ENCODE peak calls at places on chromosomes 13 and 19, in four cellular contexts. R, G, T and D are unnamed samples.

GRCh38 chr19:10641248-10641647 is 12.9 kb upstream of the ILF3 start:
- DNase-seq in R (no peak), G (no peak), T (no peak), D (no peak)

GRCh38 chr19:51116736-51117135 is 8.0 kb upstream of the SIGLEC9 start:
- DNase-seq in R (no peak), G (no peak), T (no peak), D (no peak)

GRCh38 chr19:51727349-51727880 is 3.6 kb upstream of the HAS1 start:
- DNase-seq in R (no peak), G (no peak), T (no peak), D (no peak)

GRCh38 chr13:42652642-42653415 is 78.9 kb downstream of the TNFSF11 start:
- DNase-seq in R (no peak), G (no peak), T (no peak), D (no peak)

GRCh38 chr19:3697094-3697493 is 3.2 kb downstream of the PIP5K1C start:
- DNase-seq in R (no peak), G (no peak), T (no peak), D (no peak)

GRCh38 chr13:76455960-76456359 is 430.2 kb downstream of the KCTD12 start:
- DNase-seq in R (no peak), G (no peak), T (no peak), D (no peak)

GRCh38 chr19:31338069-31338767 is 11.0 kb downstream of the TSHZ3 start:
- DNase-seq in R (peak), G (peak), T (peak), D (no peak)

GRCh38 chr13:50800091-50800739 is 43.3 kb downstream of the DLEU7 start:
- DNase-seq in R (no peak), G (no peak), T (no peak), D (no peak)

GRCh38 chr13:113402471-113403254 is 38.7 kb upstream of the GRTP1 start:
- DNase-seq in R (no peak), G (peak), T (no peak), D (no peak)

GRCh38 chr19:1145635-1146417 is 28.2 kb downstream of the SBNO2 start:
- DNase-seq in R (no peak), G (no peak), T (no peak), D (no peak)

GRCh38 chr19:40585677-40586422 is 9.2 kb downstream of the SHKBP1 start:
- DNase-seq in R (no peak), G (no peak), T (no peak), D (no peak)

GRCh38 chr13:33355470-33355869 is 69.9 kb upstream of the STARD13 start:
- DNase-seq in R (no peak), G (no peak), T (no peak), D (no peak)

GRCh38 chr19:12778020-12778904 is 2.9 kb upstream of the HOOK2 start:
- DNase-seq in R (peak), G (peak), T (peak), D (no peak)

GRCh38 chr19:28307460-28307859 is 905.5 kb downstream of the UQCRFS1 start:
- DNase-seq in R (no peak), G (no peak), T (no peak), D (no peak)

GRCh38 chr19:2315818-2316353 is 7.9 kb upstream of the LINGO3 start:
- DNase-seq in R (peak), G (peak), T (peak), D (peak)

GRCh38 chr19:14370169-14370998 is 10.9 kb upstream of the ADGRE5 start:
- DNase-seq in R (no peak), G (no peak), T (no peak), D (no peak)

GRCh38 chr19:31913103-31913710 is 432.2 kb upstream of the ZNF507 start:
- DNase-seq in R (no peak), G (no peak), T (no peak), D (no peak)

GRCh38 chr19:17606786-17607185 is 51.3 kb downstream of the COLGALT1 start:
- DNase-seq in R (no peak), G (no peak), T (no peak), D (no peak)

GRCh38 chr13:110560606-110561334 is 752 bp downstream of the RAB20 start:
- DNase-seq in R (peak), G (no peak), T (peak), D (no peak)

GRCh38 chr19:47272448-47273312 is 2.0 kb upstream of the INAFM1 start:
- DNase-seq in R (peak), G (no peak), T (peak), D (no peak)

GRCh38 chr13:59950201-59950730 is 213.5 kb downstream of the DIAPH3 start:
- DNase-seq in R (no peak), G (no peak), T (no peak), D (no peak)

GRCh38 chr19:1274852-1275259 is 474 bp upstream of the FAM174C start:
- DNase-seq in R (no peak), G (no peak), T (no peak), D (no peak)

GRCh38 chr13:102580552-102581169 is 16.1 kb upstream of the TPP2 start:
- DNase-seq in R (peak), G (no peak), T (no peak), D (no peak)

GRCh38 chr19:55418185-55418584 is 10.6 kb upstream of the UBE2S start:
- DNase-seq in R (peak), G (no peak), T (peak), D (peak)

GRCh38 chr13:31088826-31089420 is 72.8 kb downstream of the HSPH1 start:
- DNase-seq in R (no peak), G (no peak), T (no peak), D (no peak)

GRCh38 chr19:50326101-50326664 is 3.0 kb downstream of the KCNC3 start:
- DNase-seq in R (no peak), G (no peak), T (no peak), D (no peak)

GRCh38 chr19:246551-246950 is 44.7 kb downstream of the PLPP2 start:
- DNase-seq in R (peak), G (peak), T (no peak), D (no peak)

GRCh38 chr13:23631676-23632622 is 61.7 kb downstream of the TNFRSF19 start:
- DNase-seq in R (no peak), G (no peak), T (no peak), D (no peak)

GRCh38 chr13:46165485-46166220 is 16.3 kb downstream of the LCP1 start:
- DNase-seq in R (no peak), G (no peak), T (no peak), D (no peak)

GRCh38 chr13:60009300-60010248 is 154.2 kb downstream of the DIAPH3 start:
- DNase-seq in R (no peak), G (no peak), T (peak), D (no peak)

GRCh38 chr13:95624020-95624419 is 20.5 kb downstream of the DZIP1 start:
- DNase-seq in R (no peak), G (no peak), T (no peak), D (peak)

GRCh38 chr19:55700813-55701212 is 25.8 kb downstream of the EPN1 start:
- DNase-seq in R (peak), G (no peak), T (no peak), D (no peak)

GRCh38 chr13:51556740-51557139 is 27.5 kb upstream of the WDFY2 start:
- DNase-seq in R (no peak), G (no peak), T (no peak), D (no peak)

GRCh38 chr13:24253520-24254150 is 55.7 kb upstream of the C1QTNF9 start:
- DNase-seq in R (no peak), G (no peak), T (no peak), D (no peak)

GRCh38 chr13:114102521-114103288 is 29.7 kb downstream of the RASA3 start:
- DNase-seq in R (no peak), G (peak), T (peak), D (no peak)

GRCh38 chr13:28569886-28570285 is 75.0 kb upstream of the FLT1 start:
- DNase-seq in R (no peak), G (no peak), T (no peak), D (no peak)

GRCh38 chr13:33260168-33261098 is 25.1 kb downstream of the STARD13 start:
- DNase-seq in R (no peak), G (no peak), T (peak), D (no peak)

DNA sequence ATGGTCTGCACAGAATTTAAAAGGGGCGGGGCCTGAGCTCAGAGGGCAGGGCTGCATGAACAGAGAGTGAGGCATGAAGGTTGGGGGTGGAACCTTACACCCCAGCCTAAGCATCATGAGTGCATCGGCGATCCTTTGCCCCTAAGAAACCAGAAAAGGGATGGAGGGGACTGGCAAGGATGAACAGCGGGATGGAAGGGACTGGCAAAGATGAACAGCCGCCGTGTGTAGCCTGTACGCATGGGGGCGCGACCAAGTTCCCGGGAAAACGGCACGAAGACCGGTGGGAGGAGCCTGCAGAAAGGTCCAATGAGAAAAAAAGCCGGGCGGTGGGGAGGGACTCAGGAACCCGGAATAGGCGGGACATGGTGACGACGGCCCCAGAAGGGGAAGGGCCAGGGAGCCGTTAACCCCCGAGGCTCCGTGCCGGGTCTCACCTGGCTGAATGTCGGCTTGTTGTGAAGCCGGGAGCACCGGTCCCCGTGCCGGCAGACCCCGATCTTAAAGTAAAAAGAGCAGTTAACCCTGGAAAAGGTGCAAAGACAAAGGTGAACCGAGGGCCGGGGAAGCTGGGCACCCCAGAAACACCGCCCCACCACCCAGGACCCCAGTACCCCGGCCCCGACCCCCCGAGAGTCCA is 410 bp downstream of the U2AF1L4 start:
- DNase-seq in R (peak), G (peak), T (peak), D (peak)
- TF ChIP-seq POLR2A in R (no peak), G (no peak), T (peak), D (peak)

DNA sequence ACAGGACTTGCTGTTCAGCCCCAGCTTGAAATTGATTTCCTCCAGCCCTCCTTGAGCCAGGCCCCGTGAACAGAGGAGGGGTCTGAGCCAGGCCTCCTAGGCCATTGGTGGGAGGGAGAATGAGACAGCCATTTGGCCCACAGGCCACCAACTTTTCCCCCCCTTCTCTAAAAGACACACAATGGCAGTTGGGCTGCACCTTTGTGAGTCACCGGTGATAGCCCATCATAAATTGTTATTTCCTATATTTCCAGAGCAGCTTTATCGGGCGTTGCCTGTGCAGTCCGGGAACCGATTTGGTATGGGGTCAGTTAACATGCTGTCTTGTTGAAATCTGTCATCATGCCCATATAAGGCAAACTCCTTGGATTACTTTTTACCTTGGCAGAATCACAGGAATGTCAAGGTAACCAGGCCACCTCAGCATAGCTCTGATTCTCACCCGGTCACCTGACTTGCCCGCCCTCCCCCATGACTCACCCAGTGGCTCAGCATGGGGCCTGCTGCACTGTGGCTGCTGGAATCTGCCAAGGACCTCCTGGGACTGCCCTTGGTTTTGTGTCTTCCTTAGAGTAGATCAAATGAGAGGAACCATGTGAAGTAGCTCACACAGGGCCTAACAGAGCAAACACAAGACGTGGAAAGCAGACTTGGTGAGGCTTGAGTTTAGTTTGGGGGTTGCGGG is 36.1 kb downstream of the ACTN4 start:
- DNase-seq in R (peak), G (no peak), T (peak), D (peak)
- TF ChIP-seq POLR2A in R (no peak), G (no peak), T (peak), D (no peak)

DNA sequence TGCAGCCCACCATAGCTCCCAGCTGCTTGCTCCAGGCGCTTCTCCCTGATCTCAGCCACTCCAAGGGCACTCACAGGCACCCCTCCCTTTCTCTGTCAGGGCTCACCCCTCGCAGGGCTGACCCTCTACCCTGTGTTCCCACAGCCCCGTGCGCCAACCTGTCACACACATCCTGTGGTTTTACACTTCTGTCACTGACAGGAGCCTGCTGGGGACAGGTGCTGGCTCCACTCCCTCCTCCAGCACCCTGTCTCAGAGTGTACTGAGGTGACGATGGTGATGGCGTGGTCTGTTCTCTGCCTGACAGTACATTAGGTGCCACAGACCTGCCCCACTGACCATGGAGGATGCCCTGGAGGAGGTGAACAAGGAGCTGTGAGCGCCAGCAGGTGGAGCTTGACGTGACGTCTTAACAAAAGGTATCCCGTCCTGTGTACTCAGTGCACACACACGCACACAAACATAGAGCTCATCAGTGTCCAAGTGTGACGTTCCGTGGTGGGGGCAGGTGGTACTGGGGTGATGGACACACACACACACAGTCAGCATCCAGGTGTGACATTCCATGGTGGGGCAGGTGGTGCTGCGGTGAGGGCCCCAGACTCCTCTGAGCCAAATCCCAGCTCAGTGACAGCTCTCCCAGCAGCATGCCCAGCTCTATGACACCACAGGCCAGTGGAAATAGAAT is 20.9 kb downstream of the C19orf44 start:
- DNase-seq in R (no peak), G (no peak), T (no peak), D (no peak)
- TF ChIP-seq POLR2A in R (no peak), G (no peak), T (no peak), D (no peak)

GRCh38 chr13:40139896-40140520 is 484.5 kb downstream of the COG6 start:
- DNase-seq in R (no peak), G (no peak), T (no peak), D (no peak)

GRCh38 chr13:40137400-40137799 is 481.9 kb downstream of the COG6 start:
- DNase-seq in R (no peak), G (no peak), T (no peak), D (no peak)

GRCh38 chr13:40141859-40142555 is 486.5 kb downstream of the COG6 start:
- DNase-seq in R (no peak), G (no peak), T (no peak), D (no peak)

GRCh38 chr13:40132249-40132648 is 476.8 kb downstream of the COG6 start:
- DNase-seq in R (no peak), G (no peak), T (no peak), D (no peak)

GRCh38 chr13:40136896-40137295 is 481.4 kb downstream of the COG6 start:
- DNase-seq in R (no peak), G (no peak), T (no peak), D (no peak)
- TF ChIP-seq POLR2A in R (no peak), G (no peak), T (no peak), D (no peak)

DNA sequence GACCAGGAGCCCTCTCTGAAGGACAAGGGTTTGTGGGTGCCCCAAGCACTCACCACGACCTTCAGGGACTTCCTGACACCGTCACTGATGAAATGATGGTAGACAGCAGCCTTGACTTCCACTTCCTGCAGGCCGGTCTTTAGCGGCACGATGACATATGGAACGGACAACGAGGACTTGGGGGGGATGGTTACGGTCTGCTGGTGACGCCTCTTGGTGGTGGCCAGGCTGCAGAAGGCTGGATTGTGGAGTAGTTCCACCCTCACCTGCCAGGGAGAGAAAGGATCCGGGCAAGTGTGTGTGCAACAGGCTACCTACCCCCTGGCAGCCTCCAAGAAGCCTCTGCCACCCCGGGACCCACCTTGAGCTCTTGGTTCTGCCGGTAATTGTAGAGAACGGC is 23.2 kb downstream of the C3 start:
- DNase-seq in R (no peak), G (no peak), T (no peak), D (no peak)
- TF ChIP-seq POLR2A in R (no peak), G (no peak), T (no peak), D (no peak)

GRCh38 chr13:26985285-26985878 is 186.2 kb downstream of the USP12 start:
- DNase-seq in R (peak), G (no peak), T (peak), D (peak)

GRCh38 chr13:26984337-26984736 is 187.3 kb downstream of the USP12 start:
- DNase-seq in R (no peak), G (no peak), T (no peak), D (no peak)

GRCh38 chr13:26989261-26990007 is 182.2 kb downstream of the USP12 start:
- DNase-seq in R (no peak), G (no peak), T (no peak), D (no peak)

GRCh38 chr13:26988059-26988769 is 183.4 kb downstream of the USP12 start:
- DNase-seq in R (no peak), G (no peak), T (no peak), D (no peak)

GRCh38 chr13:26987614-26988013 is 184.0 kb downstream of the USP12 start:
- DNase-seq in R (peak), G (no peak), T (peak), D (no peak)
- TF ChIP-seq POLR2A in R (no peak), G (no peak), T (no peak), D (no peak)

GRCh38 chr19:9321338-9321737 is 2.6 kb upstream of the ZNF559 start:
- DNase-seq in R (no peak), G (peak), T (no peak), D (no peak)

GRCh38 chr19:9329999-9330398 is 6.0 kb downstream of the ZNF559 start:
- DNase-seq in R (no peak), G (no peak), T (no peak), D (no peak)

GRCh38 chr19:9324584-9324962 is 594 bp downstream of the ZNF559 start:
- DNase-seq in R (no peak), G (no peak), T (no peak), D (no peak)

GRCh38 chr19:9323557-9323918 is 441 bp upstream of the ZNF559 start:
- DNase-seq in R (peak), G (peak), T (peak), D (peak)

DNA sequence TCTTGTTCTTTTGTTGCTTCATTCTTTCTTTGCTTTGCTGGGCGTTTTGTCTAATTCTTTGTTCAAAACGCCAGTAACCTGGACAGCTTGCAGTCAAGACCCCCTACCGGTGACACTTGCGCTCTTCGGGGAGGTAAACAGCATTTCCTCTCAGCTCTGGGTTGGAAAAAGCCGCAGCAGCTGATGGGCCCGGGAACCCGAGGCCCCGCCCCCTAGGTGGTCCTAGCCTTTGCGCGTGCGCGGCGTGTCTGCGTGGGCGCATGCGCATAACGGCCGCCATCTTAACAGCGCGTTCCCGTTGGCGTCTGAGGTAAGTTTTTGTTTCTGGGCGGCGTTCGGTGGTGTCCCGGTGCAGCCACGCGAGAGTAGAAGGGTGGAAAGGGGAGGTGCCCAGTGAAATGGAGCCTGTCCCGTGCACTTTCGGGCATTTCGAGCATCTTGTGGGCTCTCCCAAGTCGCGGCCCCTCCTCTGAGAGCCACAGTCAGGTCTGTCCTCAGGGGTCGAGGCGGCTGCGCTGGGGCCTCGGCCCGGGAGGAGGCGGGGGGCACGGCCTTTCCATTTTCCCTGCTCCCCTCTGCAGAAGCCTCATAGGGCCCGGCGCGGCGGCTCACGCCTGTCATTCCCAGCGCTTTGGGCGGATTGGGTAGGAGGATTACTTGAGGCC is at the start of gene ZNF559:
- DNase-seq in R (peak), G (peak), T (peak), D (peak)
- TF ChIP-seq POLR2A in R (no peak), G (peak), T (peak), D (peak)

GRCh38 chr19:42279902-42280760 is 11.1 kb downstream of the CIC start:
- DNase-seq in R (peak), G (peak), T (peak), D (peak)
- TF ChIP-seq POLR2A in R (no peak), G (peak), T (no peak), D (peak)